ENCODE peak calls at places on chromosomes 2 and 18, in four cellular contexts. K, J, Z and X are unnamed samples. For H3K27me3, the result is how much of the 10 kb centered on the place peaks cover.

GRCh38 chr2:71067567-71068217 is 756 bp upstream of the NAGK start:
- DNase-seq in J (no peak), K (no peak), Z (no peak), X (no peak)

GRCh38 chr2:11921030-11921583 is 174.7 kb downstream of the LPIN1 start:
- DNase-seq in J (no peak), K (no peak), Z (no peak), X (no peak)

GRCh38 chr2:46002507-46002883 is 294.7 kb upstream of the EPAS1 start:
- DNase-seq in K (no peak), Z (no peak), J (no peak), X (no peak)

GRCh38 chr2:191333911-191334357 is 88.7 kb downstream of the MYO1B start:
- DNase-seq in Z (no peak), K (no peak), J (no peak), X (no peak)

GRCh38 chr2:204205082-204205481 is 268.5 kb downstream of the ICOS start:
- DNase-seq in K (no peak), Z (no peak), J (no peak), X (no peak)

GRCh38 chr2:185979546-185980071 is 241.0 kb downstream of the FSIP2 start:
- DNase-seq in Z (no peak), K (no peak), J (peak), X (no peak)

GRCh38 chr2:100237046-100237615 is 85.2 kb downstream of the LONRF2 start:
- DNase-seq in K (no peak), J (no peak), Z (no peak), X (no peak)

GRCh38 chr2:135043345-135043744 is 3.9 kb downstream of the MAP3K19 start:
- DNase-seq in K (no peak), J (no peak), Z (no peak), X (no peak)

GRCh38 chr2:46095821-46096220 is 201.4 kb upstream of the EPAS1 start:
- DNase-seq in K (no peak), J (no peak), Z (no peak), X (no peak)

GRCh38 chr2:215528555-215528954 is 92.7 kb upstream of the FN1 start:
- DNase-seq in Z (no peak), K (no peak), J (peak), X (no peak)

GRCh38 chr2:62143696-62144095 is 52.2 kb upstream of the B3GNT2 start:
- DNase-seq in Z (no peak), K (no peak), J (no peak), X (no peak)

GRCh38 chr2:200322607-200323006 is 16.1 kb downstream of the SPATS2L start:
- DNase-seq in Z (no peak), J (no peak), K (no peak), X (no peak)

GRCh38 chr18:51370996-51371395 is 173.5 kb upstream of the MEX3C start:
- DNase-seq in K (no peak), J (no peak), Z (no peak), X (no peak)

GRCh38 chr2:81266106-81266505 is 961.6 kb upstream of the LRRTM1 start:
- DNase-seq in K (no peak), Z (no peak), J (no peak), X (no peak)

GRCh38 chr2:160308915-160309314 is 108.8 kb upstream of the ITGB6 start:
- DNase-seq in K (no peak), J (peak), Z (no peak), X (no peak)

GRCh38 chr2:225056330-225057073 is 14.2 kb upstream of the DOCK10 start:
- DNase-seq in J (no peak), Z (no peak), K (no peak), X (no peak)

GRCh38 chr2:187951470-187952218 is 340.0 kb upstream of the GULP1 start:
- DNase-seq in K (no peak), J (no peak), Z (no peak), X (no peak)

GRCh38 chr2:59786684-59787083 is 766.8 kb downstream of the BCL11A start:
- DNase-seq in K (no peak), Z (no peak), J (no peak), X (no peak)

GRCh38 chr2:227388537-227389011 is 825 bp upstream of the SCYGR1 start:
- DNase-seq in J (peak), Z (no peak), K (no peak), X (no peak)

GRCh38 chr2:171214093-171214492 is 53.4 kb upstream of the TLK1 start:
- DNase-seq in K (no peak), J (no peak), Z (no peak), X (no peak)

GRCh38 chr2:28406276-28407096 is 13.8 kb downstream of the FOSL2 start:
- DNase-seq in Z (peak), K (peak), J (peak), X (no peak)

GRCh38 chr2:233250985-233251305 is 528 bp upstream of the ATG16L1 start:
- DNase-seq in J (no peak), K (no peak), Z (no peak), X (no peak)

GRCh38 chr2:29628078-29628765 is 293.2 kb downstream of the ALK start:
- DNase-seq in K (no peak), J (no peak), Z (no peak), X (no peak)

GRCh38 chr2:31877008-31877407 is 133.8 kb downstream of the MEMO1 start:
- DNase-seq in J (no peak), K (no peak), Z (no peak), X (no peak)

GRCh38 chr2:27720004-27720551 is 51.4 kb upstream of the MRPL33 start:
- DNase-seq in K (no peak), J (peak), Z (peak), X (no peak)

GRCh38 chr18:24068945-24069693 is 54.6 kb downstream of the TTC39C start:
- DNase-seq in Z (no peak), K (no peak), J (no peak), X (no peak)
- H3K4me3 ChIP-seq in Z (no peak), K (no peak), J (no peak), X (no peak)

DNA sequence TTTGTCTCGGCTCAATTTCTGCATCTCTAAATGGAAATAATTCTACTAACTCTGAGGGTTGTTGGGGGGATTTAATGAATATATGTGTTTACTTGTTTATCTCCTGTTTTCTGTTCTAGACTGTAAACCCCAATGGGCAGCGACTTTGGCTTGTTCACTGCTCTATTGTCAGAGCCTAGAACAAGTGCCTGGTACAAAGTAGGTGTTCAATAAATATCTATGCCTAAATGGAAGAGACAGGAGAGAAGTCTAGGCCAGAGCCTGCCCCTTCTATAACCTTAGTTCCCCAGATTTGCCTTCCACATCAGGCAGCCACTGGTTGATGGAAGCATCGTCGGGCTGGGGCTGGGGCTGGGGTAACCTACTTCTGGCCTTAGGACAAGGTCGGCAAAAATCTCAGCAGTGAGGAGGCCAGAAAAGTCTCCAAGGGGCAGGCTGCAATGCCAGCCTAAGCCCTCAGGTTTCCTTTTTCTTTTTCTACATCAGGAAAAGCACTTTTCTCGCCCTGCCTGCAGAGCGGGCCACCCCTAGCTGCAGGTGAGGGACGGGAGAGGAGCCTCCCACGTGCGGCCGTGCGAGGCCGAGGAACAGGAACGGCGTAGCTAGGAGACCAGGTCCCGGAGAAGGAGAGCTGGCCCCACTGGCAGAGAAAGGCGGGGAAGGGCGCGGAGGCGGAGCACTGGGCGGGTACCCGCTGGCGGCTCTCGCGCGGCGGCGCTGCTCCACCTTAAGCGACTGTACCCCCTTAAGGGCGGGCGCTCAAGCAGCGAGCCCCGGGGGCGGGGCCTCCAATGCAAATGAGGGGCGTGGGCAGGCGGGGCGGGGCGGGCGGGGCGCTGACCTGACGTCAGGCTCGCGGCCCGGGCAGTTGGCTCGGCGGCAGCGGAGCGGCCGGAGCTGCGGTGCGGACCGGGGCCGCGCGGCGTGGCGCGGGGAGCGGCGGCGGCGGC is at the start of gene CNNM4:
- DNase-seq in J (no peak), K (peak), Z (peak), X (peak)
- TF ChIP-seq CTCF in J (no peak), K (no peak), Z (no peak), X (no peak)

GRCh38 chr2:176107731-176108181 is 676 bp downstream of the HOXD11 start:
- DNase-seq in J (no peak), Z (no peak), K (no peak), X (no peak)
- H3K27me3 ChIP-seq in J (half or more), Z (half or more), K (half or more), X (half or more)

GRCh38 chr2:66667852-66668251 is 232.9 kb downstream of the MEIS1 start:
- DNase-seq in Z (no peak), J (no peak), K (no peak), X (no peak)
- H3K4me3 ChIP-seq in Z (no peak), J (no peak), K (no peak), X (no peak)

DNA sequence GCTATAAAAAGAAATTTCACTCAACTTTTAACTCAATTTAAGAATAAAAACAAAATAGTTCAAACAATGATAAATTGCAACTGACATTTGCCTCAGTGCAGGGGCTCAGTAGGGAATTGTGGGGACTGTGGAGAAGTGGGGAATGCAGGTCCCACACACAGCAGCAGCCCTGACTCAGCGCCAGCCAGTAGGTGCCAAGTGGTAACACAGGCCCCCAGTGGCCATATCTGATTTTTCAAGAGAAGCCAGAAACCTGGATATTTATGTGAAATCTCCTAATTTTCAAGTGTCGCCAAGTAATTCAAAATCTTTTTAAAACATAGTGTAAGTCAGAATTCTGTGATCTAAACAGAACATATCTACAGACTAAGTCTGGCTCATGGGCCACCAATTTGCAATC is 186.3 kb downstream of the EN1 start:
- DNase-seq in K (no peak), Z (no peak), J (no peak), X (no peak)
- TF ChIP-seq CTCF in K (no peak), Z (no peak), J (peak), X (no peak)

DNA sequence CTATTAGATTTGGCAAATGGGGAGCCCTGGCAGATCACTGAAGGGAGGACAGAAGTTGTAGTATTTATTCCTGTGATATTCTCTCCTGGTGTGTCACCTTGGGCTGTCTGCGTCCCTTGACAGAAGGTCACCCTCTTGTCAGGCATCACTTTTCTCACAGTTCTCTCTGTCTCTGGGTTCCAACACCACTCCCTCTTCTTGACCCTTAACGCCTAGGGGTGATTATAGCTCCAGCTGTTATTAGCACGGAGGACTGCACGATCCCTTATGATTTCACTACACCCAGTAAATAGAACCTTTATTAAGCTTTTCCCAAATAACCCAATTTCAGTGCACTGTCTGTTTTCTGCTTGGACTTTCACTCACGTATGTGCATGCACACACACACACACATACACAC is 166.3 kb upstream of the TNP1 start:
- DNase-seq in J (no peak), Z (no peak), K (no peak), X (no peak)
- H3K27me3 ChIP-seq in J (under half), Z (under half), K (under half), X (under half)

GRCh38 chr18:56402872-56403516 is 235.4 kb downstream of the TXNL1 start:
- DNase-seq in K (no peak), Z (no peak), J (no peak), X (peak)
- H3K4me3 ChIP-seq in K (no peak), Z (no peak), J (no peak), X (no peak)

GRCh38 chr2:151996243-151997003 is 102.4 kb downstream of the CACNB4 start:
- DNase-seq in K (no peak), Z (no peak), J (no peak), X (no peak)
- TF ChIP-seq CTCF in K (no peak), Z (no peak), J (no peak), X (no peak)

DNA sequence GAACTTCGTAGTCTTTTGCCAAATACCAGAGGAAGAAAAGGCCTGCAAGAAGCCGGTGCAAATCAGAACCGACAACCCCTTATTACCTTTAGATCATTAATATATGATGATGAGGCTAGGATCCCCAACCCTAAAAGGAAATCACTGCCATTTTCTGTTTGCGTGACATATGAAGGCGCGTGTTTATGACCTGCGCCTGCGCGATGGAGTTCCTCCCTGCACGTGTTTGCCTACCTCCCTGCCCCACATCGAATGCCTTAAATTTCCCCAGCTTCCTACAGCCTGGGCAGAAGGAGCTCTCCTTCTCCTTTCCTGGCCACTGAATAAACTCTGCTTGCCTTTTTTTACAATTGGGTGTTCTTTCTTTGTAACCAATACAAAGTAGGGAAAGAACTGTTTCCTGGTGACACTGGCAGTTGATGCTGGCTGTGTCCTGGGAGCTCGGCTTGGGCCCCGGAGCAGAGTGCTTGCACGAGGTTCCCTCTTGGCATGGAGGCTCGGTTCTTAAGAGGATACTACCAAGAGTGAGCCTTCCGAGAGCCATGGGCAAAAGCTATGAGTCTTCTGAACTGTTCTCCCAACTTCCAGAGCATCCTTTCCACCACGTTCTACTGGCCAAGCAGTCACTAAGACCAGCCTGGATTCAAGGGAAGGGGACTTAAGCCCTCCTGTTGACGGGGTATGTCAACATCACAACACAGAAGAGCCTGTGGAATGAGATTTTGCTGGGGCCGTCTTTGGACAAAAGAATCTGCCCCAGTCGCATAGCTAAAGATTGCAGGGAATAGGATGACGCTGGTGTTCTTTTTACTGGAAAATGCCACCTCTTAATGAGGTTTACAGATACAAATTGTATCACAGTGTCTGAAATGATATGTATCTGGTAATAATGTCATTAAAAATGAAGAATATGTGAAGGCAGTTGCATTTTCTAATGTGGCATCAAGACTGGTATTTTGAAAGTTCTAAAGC is 179.8 kb downstream of the SH3BP4 start:
- DNase-seq in K (no peak), Z (no peak), J (no peak), X (no peak)
- H3K27me3 ChIP-seq in K (under half), Z (under half), J (under half), X (under half)